ENCODE peak calls at places on chromosomes 7 and 10, in six cellular contexts. One of them, this sample, is unnamed.

GRCh38 chr10:116027355-116027754 is 245.7 kb downstream of the GFRA1 start:
- DNase-seq in pancreas: no peak
- DNase-seq in mesothelial cell of epicardium: no peak
- DNase-seq in AG04450: no peak
- DNase-seq in omental fat pad: no peak
- DNase-seq in endothelial cell: no peak
- DNase-seq in this sample: no peak

GRCh38 chr7:18974803-18975202 is 142.6 kb downstream of the TWIST1 start:
- DNase-seq in mesothelial cell of epicardium: no peak
- DNase-seq in pancreas: no peak
- DNase-seq in endothelial cell: no peak
- DNase-seq in omental fat pad: no peak
- DNase-seq in AG04450: peak; percentile 27
- DNase-seq in this sample: no peak

GRCh38 chr10:1400129-1400865 is 337.0 kb downstream of the ADARB2 start:
- DNase-seq in pancreas: peak; percentile 1
- DNase-seq in AG04450: no peak
- DNase-seq in endothelial cell: no peak
- DNase-seq in mesothelial cell of epicardium: no peak
- DNase-seq in omental fat pad: no peak
- DNase-seq in this sample: no peak

GRCh38 chr7:102994567-102994966 is 80.0 kb downstream of the FBXL13 start:
- DNase-seq in mesothelial cell of epicardium: no peak
- DNase-seq in AG04450: no peak
- DNase-seq in pancreas: no peak
- DNase-seq in omental fat pad: no peak
- DNase-seq in endothelial cell: no peak
- DNase-seq in this sample: no peak

GRCh38 chr10:17214486-17214885 is 13.0 kb upstream of the TRDMT1 start:
- DNase-seq in omental fat pad: no peak
- DNase-seq in AG04450: no peak
- DNase-seq in pancreas: no peak
- DNase-seq in endothelial cell: no peak
- DNase-seq in mesothelial cell of epicardium: no peak
- DNase-seq in this sample: no peak

GRCh38 chr10:30432631-30433285 is 1.2 kb upstream of the MAP3K8 start:
- DNase-seq in endothelial cell: no peak
- DNase-seq in mesothelial cell of epicardium: no peak
- DNase-seq in omental fat pad: no peak
- DNase-seq in AG04450: no peak
- DNase-seq in pancreas: peak; percentile 31
- DNase-seq in this sample: no peak

GRCh38 chr7:156156734-156157408 is 344.6 kb upstream of the SHH start:
- DNase-seq in pancreas: peak; percentile 46
- DNase-seq in AG04450: no peak
- DNase-seq in omental fat pad: no peak
- DNase-seq in mesothelial cell of epicardium: no peak
- DNase-seq in endothelial cell: peak; percentile 42
- DNase-seq in this sample: peak; percentile 52

GRCh38 chr10:34049887-34050286 is 715.4 kb upstream of the NRP1 start:
- DNase-seq in AG04450: peak; percentile 26
- DNase-seq in mesothelial cell of epicardium: no peak
- DNase-seq in endothelial cell: no peak
- DNase-seq in omental fat pad: no peak
- DNase-seq in pancreas: no peak
- DNase-seq in this sample: no peak

GRCh38 chr10:102611514-102612095 is 32.7 kb upstream of the TRIM8 start:
- DNase-seq in omental fat pad: no peak
- DNase-seq in AG04450: no peak
- DNase-seq in endothelial cell: no peak
- DNase-seq in pancreas: no peak
- DNase-seq in mesothelial cell of epicardium: no peak
- DNase-seq in this sample: no peak

GRCh38 chr7:47711776-47712175 is 129.9 kb upstream of the TNS3 start:
- DNase-seq in AG04450: no peak
- DNase-seq in mesothelial cell of epicardium: no peak
- DNase-seq in endothelial cell: no peak
- DNase-seq in pancreas: no peak
- DNase-seq in omental fat pad: no peak
- DNase-seq in this sample: no peak

GRCh38 chr7:44131173-44132009 is 8.0 kb upstream of the POLD2 start:
- DNase-seq in mesothelial cell of epicardium: no peak
- DNase-seq in pancreas: no peak
- DNase-seq in AG04450: no peak
- DNase-seq in endothelial cell: no peak
- DNase-seq in omental fat pad: no peak
- DNase-seq in this sample: no peak

GRCh38 chr10:34405611-34406462 is 409.3 kb downstream of the PARD3 start:
- DNase-seq in omental fat pad: no peak
- DNase-seq in pancreas: no peak
- DNase-seq in AG04450: no peak
- DNase-seq in mesothelial cell of epicardium: no peak
- DNase-seq in endothelial cell: no peak
- DNase-seq in this sample: no peak

GRCh38 chr7:76424413-76425111 is at the start of gene ZP3:
- DNase-seq in AG04450: no peak
- DNase-seq in omental fat pad: no peak
- DNase-seq in endothelial cell: no peak
- DNase-seq in mesothelial cell of epicardium: no peak
- DNase-seq in pancreas: no peak
- DNase-seq in this sample: no peak

DNA sequence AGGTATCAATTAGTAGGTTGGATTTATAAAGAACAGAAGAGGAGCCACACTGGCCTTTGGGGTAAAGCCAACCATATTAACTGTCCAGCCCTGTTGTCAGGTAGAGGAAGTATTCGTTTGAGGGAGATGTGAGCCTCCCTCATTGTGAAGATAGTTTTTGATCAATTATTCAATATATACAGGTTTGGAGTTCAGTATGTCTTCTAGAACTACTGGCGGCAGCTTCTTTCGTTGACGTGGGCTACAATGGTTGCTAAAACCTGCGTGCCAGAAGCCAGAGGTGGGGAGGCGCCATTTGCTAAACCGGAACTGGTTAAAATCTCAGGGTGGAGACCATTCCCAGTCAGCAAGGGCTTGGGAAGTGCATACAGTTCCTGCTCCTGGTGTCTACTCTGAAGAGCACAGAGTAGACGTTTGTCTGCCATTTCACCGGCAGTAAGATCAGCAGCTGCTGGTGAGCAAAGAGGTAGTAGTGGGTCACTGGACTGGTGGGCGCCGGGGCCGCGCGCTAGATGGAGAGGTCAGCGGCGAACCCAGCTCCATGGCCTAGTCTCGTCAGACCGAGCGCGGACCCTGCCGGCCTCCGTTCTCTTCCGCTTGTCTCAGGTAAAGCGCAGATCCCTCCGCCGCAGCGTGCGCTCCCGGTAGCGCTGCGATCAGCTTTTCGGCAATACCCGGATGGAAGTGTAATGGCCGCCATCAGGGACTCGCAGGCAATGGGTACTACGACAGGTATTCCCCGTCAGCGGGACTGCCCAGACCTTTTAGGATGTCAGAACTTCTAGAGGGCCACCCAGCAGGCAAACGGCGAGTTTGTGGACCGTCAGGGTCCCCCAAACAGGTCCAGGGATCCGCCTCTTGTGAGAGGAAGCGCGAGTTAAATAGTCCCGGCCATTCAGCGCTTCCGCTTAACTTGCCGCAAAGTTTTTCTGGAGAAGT is at the start of gene ZNF518A:
- DNase-seq in AG04450: peak; percentile 97
- DNase-seq in pancreas: peak; percentile 93
- DNase-seq in mesothelial cell of epicardium: peak; percentile 81
- DNase-seq in omental fat pad: peak; percentile 71
- DNase-seq in endothelial cell: peak; percentile 88
- DNase-seq in this sample: peak; percentile 85
- TF ChIP-seq CTCF in AG04450: no peak
- TF ChIP-seq CTCF in pancreas: no peak
- TF ChIP-seq CTCF in mesothelial cell of epicardium: no peak
- TF ChIP-seq CTCF in omental fat pad: no peak
- TF ChIP-seq CTCF in endothelial cell: no peak
- TF ChIP-seq CTCF in this sample: no peak

DNA sequence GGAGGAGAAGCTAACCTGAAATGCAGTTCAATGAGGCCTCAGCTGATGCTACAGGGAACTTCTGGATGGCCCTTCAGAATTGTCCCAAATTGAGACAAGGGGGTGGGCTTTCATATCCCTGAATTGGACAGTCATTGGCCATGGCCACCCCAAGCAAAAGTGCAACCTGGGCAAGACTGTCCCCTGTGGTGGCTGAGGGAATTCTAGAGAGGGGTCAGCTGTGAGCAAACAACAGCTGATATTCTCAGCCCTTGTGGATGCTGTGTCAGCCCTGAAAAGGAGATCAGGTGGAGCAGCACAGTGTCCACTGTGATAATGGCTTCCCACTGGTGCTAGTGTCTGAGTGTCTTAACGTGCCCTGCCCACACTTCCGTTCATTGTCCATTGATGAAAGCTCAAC is 76.6 kb downstream of the SLC16A9 start:
- DNase-seq in AG04450: no peak
- DNase-seq in omental fat pad: no peak
- DNase-seq in pancreas: no peak
- DNase-seq in mesothelial cell of epicardium: no peak
- DNase-seq in endothelial cell: no peak
- DNase-seq in this sample: no peak
- TF ChIP-seq CTCF in AG04450: no peak
- TF ChIP-seq CTCF in omental fat pad: no peak
- TF ChIP-seq CTCF in pancreas: no peak
- TF ChIP-seq CTCF in mesothelial cell of epicardium: no peak
- TF ChIP-seq CTCF in endothelial cell: no peak
- TF ChIP-seq CTCF in this sample: no peak

GRCh38 chr10:74923556-74923955 is 97.2 kb downstream of the KAT6B start:
- DNase-seq in AG04450: no peak
- DNase-seq in endothelial cell: no peak
- DNase-seq in mesothelial cell of epicardium: no peak
- DNase-seq in omental fat pad: no peak
- DNase-seq in pancreas: no peak
- DNase-seq in this sample: no peak
- TF ChIP-seq CTCF in AG04450: no peak
- TF ChIP-seq CTCF in endothelial cell: no peak
- TF ChIP-seq CTCF in mesothelial cell of epicardium: no peak
- TF ChIP-seq CTCF in omental fat pad: no peak
- TF ChIP-seq CTCF in pancreas: no peak
- TF ChIP-seq CTCF in this sample: no peak

GRCh38 chr7:151992375-151992774 is 33.1 kb upstream of the GALNT11 start:
- DNase-seq in pancreas: peak; percentile 39
- DNase-seq in endothelial cell: peak; percentile 44
- DNase-seq in mesothelial cell of epicardium: no peak
- DNase-seq in omental fat pad: no peak
- DNase-seq in AG04450: no peak
- DNase-seq in this sample: peak; percentile 41
- TF ChIP-seq CTCF in pancreas: peak; percentile 12
- TF ChIP-seq CTCF in endothelial cell: no peak
- TF ChIP-seq CTCF in mesothelial cell of epicardium: no peak
- TF ChIP-seq CTCF in omental fat pad: no peak
- TF ChIP-seq CTCF in AG04450: no peak
- TF ChIP-seq CTCF in this sample: no peak

GRCh38 chr10:43854042-43854441 is 205.4 kb upstream of the ZNF32 start:
- DNase-seq in mesothelial cell of epicardium: no peak
- DNase-seq in pancreas: no peak
- DNase-seq in endothelial cell: no peak
- DNase-seq in AG04450: no peak
- DNase-seq in omental fat pad: no peak
- DNase-seq in this sample: no peak
- TF ChIP-seq CTCF in mesothelial cell of epicardium: no peak
- TF ChIP-seq CTCF in pancreas: no peak
- TF ChIP-seq CTCF in endothelial cell: no peak
- TF ChIP-seq CTCF in AG04450: no peak
- TF ChIP-seq CTCF in omental fat pad: no peak
- TF ChIP-seq CTCF in this sample: no peak

GRCh38 chr10:23693398-23693797 is 254.5 kb downstream of the OTUD1 start:
- DNase-seq in AG04450: no peak
- DNase-seq in mesothelial cell of epicardium: peak; percentile 25
- DNase-seq in endothelial cell: peak; percentile 67
- DNase-seq in pancreas: no peak
- DNase-seq in omental fat pad: no peak
- DNase-seq in this sample: peak; percentile 35
- TF ChIP-seq CTCF in AG04450: no peak
- TF ChIP-seq CTCF in mesothelial cell of epicardium: peak; percentile 27
- TF ChIP-seq CTCF in endothelial cell: peak; percentile 17
- TF ChIP-seq CTCF in pancreas: no peak
- TF ChIP-seq CTCF in omental fat pad: no peak
- TF ChIP-seq CTCF in this sample: peak; percentile 38

GRCh38 chr7:73432676-73433075 is 902 bp upstream of the FZD9 start:
- DNase-seq in mesothelial cell of epicardium: no peak
- DNase-seq in omental fat pad: no peak
- DNase-seq in endothelial cell: no peak
- DNase-seq in pancreas: no peak
- DNase-seq in AG04450: no peak
- DNase-seq in this sample: no peak

GRCh38 chr7:73436031-73436929 is 2.7 kb downstream of the FZD9 start:
- DNase-seq in mesothelial cell of epicardium: no peak
- DNase-seq in AG04450: no peak
- DNase-seq in endothelial cell: no peak
- DNase-seq in pancreas: no peak
- DNase-seq in omental fat pad: no peak
- DNase-seq in this sample: no peak

GRCh38 chr7:73434701-73435069 is 1.1 kb downstream of the FZD9 start:
- DNase-seq in pancreas: no peak
- DNase-seq in mesothelial cell of epicardium: no peak
- DNase-seq in omental fat pad: no peak
- DNase-seq in AG04450: no peak
- DNase-seq in endothelial cell: no peak
- DNase-seq in this sample: no peak

GRCh38 chr7:73435471-73436009 is 2.0 kb downstream of the FZD9 start:
- DNase-seq in omental fat pad: no peak
- DNase-seq in AG04450: no peak
- DNase-seq in endothelial cell: no peak
- DNase-seq in mesothelial cell of epicardium: no peak
- DNase-seq in pancreas: no peak
- DNase-seq in this sample: no peak

DNA sequence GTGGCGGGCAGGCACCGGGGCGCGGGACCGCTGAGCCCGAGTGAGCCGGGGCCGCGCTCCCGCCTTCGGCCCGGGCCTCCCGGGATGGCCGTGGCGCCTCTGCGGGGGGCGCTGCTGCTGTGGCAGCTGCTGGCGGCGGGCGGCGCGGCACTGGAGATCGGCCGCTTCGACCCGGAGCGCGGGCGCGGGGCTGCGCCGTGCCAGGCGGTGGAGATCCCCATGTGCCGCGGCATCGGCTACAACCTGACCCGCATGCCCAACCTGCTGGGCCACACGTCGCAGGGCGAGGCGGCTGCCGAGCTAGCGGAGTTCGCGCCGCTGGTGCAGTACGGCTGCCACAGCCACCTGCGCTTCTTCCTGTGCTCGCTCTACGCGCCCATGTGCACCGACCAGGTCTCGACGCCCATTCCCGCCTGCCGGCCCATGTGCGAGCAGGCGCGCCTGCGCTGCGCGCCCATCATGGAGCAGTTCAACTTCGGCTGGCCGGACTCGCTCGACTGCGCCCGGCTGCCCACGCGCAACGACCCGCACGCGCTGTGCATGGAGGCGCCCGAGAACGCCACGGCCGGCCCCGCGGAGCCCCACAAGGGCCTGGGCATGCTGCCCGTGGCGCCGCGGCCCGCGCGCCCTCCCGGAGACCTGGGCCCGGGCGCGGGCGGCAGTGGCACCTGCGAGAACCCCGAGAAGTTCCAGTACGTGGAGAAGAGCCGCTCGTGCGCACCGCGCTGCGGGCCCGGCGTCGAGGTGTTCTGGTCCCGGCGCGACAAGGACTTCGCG is 534 bp downstream of the FZD9 start:
- DNase-seq in endothelial cell: no peak
- DNase-seq in omental fat pad: no peak
- DNase-seq in mesothelial cell of epicardium: no peak
- DNase-seq in AG04450: no peak
- DNase-seq in pancreas: no peak
- DNase-seq in this sample: no peak
- TF ChIP-seq CTCF in endothelial cell: no peak
- TF ChIP-seq CTCF in omental fat pad: no peak
- TF ChIP-seq CTCF in mesothelial cell of epicardium: no peak
- TF ChIP-seq CTCF in AG04450: no peak
- TF ChIP-seq CTCF in pancreas: no peak
- TF ChIP-seq CTCF in this sample: no peak

GRCh38 chr10:98423691-98424120 is 8.7 kb upstream of the PYROXD2 start:
- DNase-seq in mesothelial cell of epicardium: no peak
- DNase-seq in AG04450: no peak
- DNase-seq in endothelial cell: peak; percentile 57
- DNase-seq in pancreas: no peak
- DNase-seq in omental fat pad: no peak
- DNase-seq in this sample: no peak
- TF ChIP-seq CTCF in mesothelial cell of epicardium: peak; percentile 22
- TF ChIP-seq CTCF in AG04450: no peak
- TF ChIP-seq CTCF in endothelial cell: no peak
- TF ChIP-seq CTCF in pancreas: no peak
- TF ChIP-seq CTCF in omental fat pad: no peak
- TF ChIP-seq CTCF in this sample: peak; percentile 53